ENCODE peak calls at places on chromosomes 2 and 18, in four cellular contexts. I is heart right ventricle, U is upper lobe of right lung, O is endothelial cell of umbilical vein. L is an unnamed sample. For H3K9me3, the result is how much of the 10 kb centered on the place peaks cover.

GRCh38 chr18:75172299-75173124 is 36.4 kb downstream of the PTGR3 start:
- DNase-seq in I (no peak), U (no peak), O (no peak), L (no peak)

GRCh38 chr18:74116628-74117554 is 30.7 kb downstream of the FBXO15 start:
- DNase-seq in I (no peak), U (no peak), O (peak), L (peak)

GRCh38 chr2:43846140-43846793 is 7.5 kb downstream of the ABCG8 start:
- DNase-seq in I (no peak), U (no peak), O (no peak), L (no peak)

GRCh38 chr2:101330253-101330921 is 21.9 kb upstream of the RNF149 start:
- DNase-seq in I (peak), U (no peak), O (peak), L (peak)

GRCh38 chr18:79525556-79526467 is 130.1 kb downstream of the NFATC1 start:
- DNase-seq in I (peak), U (peak), O (peak), L (no peak)

GRCh38 chr2:74516070-74516633 is 1.9 kb downstream of the TLX2 start:
- DNase-seq in I (peak), U (peak), O (peak), L (peak)

GRCh38 chr2:127145255-127145899 is 38.4 kb upstream of the BIN1 start:
- DNase-seq in I (no peak), U (no peak), O (peak), L (no peak)

GRCh38 chr2:105779394-105779793 is 34.7 kb downstream of the NCK2 start:
- DNase-seq in I (no peak), U (no peak), O (no peak), L (no peak)

GRCh38 chr2:127807678-127808353 is 3.2 kb downstream of the WDR33 start:
- DNase-seq in I (no peak), U (no peak), O (no peak), L (no peak)

GRCh38 chr2:10161961-10162441 is 39.5 kb downstream of the RRM2 start:
- DNase-seq in I (no peak), U (no peak), O (peak), L (no peak)

GRCh38 chr2:43872151-43872550 is 33.4 kb downstream of the ABCG8 start:
- DNase-seq in I (no peak), U (no peak), O (no peak), L (no peak)

GRCh38 chr2:105100064-105100840 is 62.4 kb downstream of the MRPS9 start:
- DNase-seq in I (no peak), U (no peak), O (no peak), L (no peak)

GRCh38 chr2:202815548-202816420 is 55.8 kb downstream of the ICA1L start:
- DNase-seq in I (no peak), U (no peak), O (no peak), L (no peak)

GRCh38 chr2:224983719-224984388 is 58.4 kb downstream of the DOCK10 start:
- DNase-seq in I (no peak), U (no peak), O (no peak), L (no peak)

GRCh38 chr2:75276093-75277055 is 77.1 kb upstream of the TACR1 start:
- DNase-seq in I (no peak), U (no peak), O (peak), L (no peak)

GRCh38 chr2:157808421-157808820 is 67.7 kb downstream of the ACVR1 start:
- DNase-seq in I (no peak), U (no peak), O (no peak), L (no peak)

GRCh38 chr18:59005266-59005665 is 134.4 kb upstream of the SEC11C start:
- DNase-seq in I (peak), U (no peak), O (peak), L (no peak)

GRCh38 chr18:44180683-44181082 is 500.0 kb upstream of the SETBP1 start:
- DNase-seq in I (no peak), U (no peak), O (no peak), L (no peak)

GRCh38 chr18:14917311-14917710 is 169.3 kb downstream of the ANKRD30B start:
- DNase-seq in I (no peak), U (no peak), O (no peak), L (no peak)

GRCh38 chr2:240469747-240470146 is 34.3 kb downstream of the GPC1 start:
- DNase-seq in I (no peak), U (no peak), O (no peak), L (no peak)

GRCh38 chr2:235966396-235966795 is 201.8 kb downstream of the GBX2 start:
- DNase-seq in I (no peak), U (no peak), O (no peak), L (no peak)

GRCh38 chr18:3441290-3441689 is 8.7 kb upstream of the TGIF1 start:
- DNase-seq in I (peak), U (no peak), O (peak), L (peak)

GRCh38 chr2:217900010-217900779 is 102.6 kb downstream of the TNS1 start:
- DNase-seq in I (no peak), U (peak), O (no peak), L (peak)

GRCh38 chr18:28657836-28658410 is 481.0 kb upstream of the CDH2 start:
- DNase-seq in I (no peak), U (no peak), O (peak), L (no peak)

GRCh38 chr2:223618172-223619035 is 16.2 kb upstream of the SCG2 start:
- DNase-seq in I (no peak), U (no peak), O (no peak), L (no peak)

GRCh38 chr18:79814373-79814772 is 16.6 kb downstream of the KCNG2 start:
- DNase-seq in I (no peak), U (no peak), O (no peak), L (no peak)

GRCh38 chr2:49643149-49643548 is 488.8 kb upstream of the FSHR start:
- DNase-seq in I (no peak), U (no peak), O (no peak), L (no peak)

GRCh38 chr18:10015941-10016819 is 102.4 kb downstream of the VAPA start:
- DNase-seq in I (peak), U (no peak), O (peak), L (no peak)

GRCh38 chr18:54162431-54162830 is 62.0 kb downstream of the MBD2 start:
- DNase-seq in I (no peak), U (no peak), O (no peak), L (no peak)

GRCh38 chr2:170247882-170248393 is 70.0 kb downstream of the MYO3B start:
- DNase-seq in I (no peak), U (no peak), O (peak), L (no peak)
- H3K27ac ChIP-seq in I (no peak), U (no peak), O (no peak), L (no peak)

GRCh38 chr2:118696786-118697465 is 150.5 kb downstream of the EN1 start:
- DNase-seq in I (no peak), U (no peak), O (no peak), L (peak)

GRCh38 chr2:118689033-118689432 is 158.4 kb downstream of the EN1 start:
- DNase-seq in I (no peak), U (no peak), O (no peak), L (no peak)

GRCh38 chr2:118689874-118690273 is 157.6 kb downstream of the EN1 start:
- DNase-seq in I (no peak), U (no peak), O (no peak), L (no peak)

GRCh38 chr2:118689456-118689855 is 158.0 kb downstream of the EN1 start:
- DNase-seq in I (no peak), U (no peak), O (no peak), L (no peak)

GRCh38 chr2:118693287-118693822 is 154.1 kb downstream of the EN1 start:
- DNase-seq in I (no peak), U (no peak), O (no peak), L (no peak)
- H3K9me3 ChIP-seq in I (under half), U (under half), O (under half), L (under half)

GRCh38 chr18:47773931-47774330 is 156.5 kb downstream of the SMAD2 start:
- DNase-seq in I (no peak), U (no peak), O (no peak), L (no peak)

GRCh38 chr18:47775961-47776360 is 154.5 kb downstream of the SMAD2 start:
- DNase-seq in I (no peak), U (no peak), O (peak), L (no peak)

GRCh38 chr18:47779381-47779780 is 151.1 kb downstream of the SMAD2 start:
- DNase-seq in I (no peak), U (no peak), O (no peak), L (no peak)

GRCh38 chr18:47780011-47780725 is 150.3 kb downstream of the SMAD2 start:
- DNase-seq in I (no peak), U (no peak), O (no peak), L (no peak)

DNA sequence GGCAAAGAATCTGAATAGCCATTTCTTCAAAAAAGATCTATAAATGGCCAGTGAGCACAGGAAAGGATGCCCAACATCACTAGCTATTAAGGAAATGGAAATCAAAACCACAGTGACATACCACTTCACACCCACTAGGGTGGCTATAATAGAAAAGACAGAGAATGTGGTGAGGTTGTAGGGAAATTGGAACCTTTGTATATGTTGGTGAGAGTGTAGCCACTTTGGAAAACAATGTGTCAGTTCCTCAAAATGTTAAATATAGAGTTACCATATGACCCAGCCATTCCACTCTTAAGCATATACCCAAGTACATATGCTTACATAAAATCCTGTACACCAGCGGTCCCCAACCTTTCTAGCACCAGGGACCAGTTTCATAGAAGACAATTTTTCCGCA is 152.8 kb downstream of the SMAD2 start:
- DNase-seq in I (no peak), U (no peak), O (no peak), L (no peak)
- TF ChIP-seq CTCF in I (no peak), U (no peak), O (no peak), L (no peak)

GRCh38 chr2:98823196-98824166 is 92.5 kb upstream of the MGAT4A start:
- DNase-seq in I (no peak), U (no peak), O (no peak), L (no peak)

GRCh38 chr2:98825404-98825803 is 94.5 kb upstream of the MGAT4A start:
- DNase-seq in I (no peak), U (no peak), O (no peak), L (no peak)

GRCh38 chr2:98825858-98826257 is 94.9 kb upstream of the MGAT4A start:
- DNase-seq in I (no peak), U (no peak), O (no peak), L (no peak)

GRCh38 chr2:98825043-98825350 is 94.1 kb upstream of the MGAT4A start:
- DNase-seq in I (no peak), U (no peak), O (no peak), L (no peak)

GRCh38 chr2:98824256-98825042 is 93.5 kb upstream of the MGAT4A start:
- DNase-seq in I (no peak), U (no peak), O (no peak), L (no peak)
- H3K27ac ChIP-seq in I (peak), U (peak), O (no peak), L (no peak)

DNA sequence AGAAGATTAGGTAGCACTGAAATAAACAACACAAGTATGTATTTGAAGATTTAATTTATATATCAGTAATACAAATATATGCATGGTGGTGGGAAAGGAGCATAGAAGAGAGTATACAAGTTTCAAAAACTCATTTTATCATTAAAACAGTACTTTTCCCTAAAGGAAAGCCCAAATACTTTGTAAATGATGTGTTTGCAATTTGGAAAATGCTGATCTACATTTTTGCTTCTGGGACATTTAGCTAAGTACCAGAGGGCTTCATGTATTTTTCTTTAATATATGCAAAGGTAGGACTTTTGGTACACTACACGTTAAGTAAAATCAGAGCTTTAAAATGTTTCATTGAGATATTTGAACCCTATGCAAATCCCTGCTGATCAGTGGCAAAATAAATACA is 1624.2 kb downstream of the SUCLG1 start:
- DNase-seq in I (no peak), U (no peak), O (no peak), L (no peak)
- H3K9me3 ChIP-seq in I (under half), U (under half), O (under half), L (under half)

DNA sequence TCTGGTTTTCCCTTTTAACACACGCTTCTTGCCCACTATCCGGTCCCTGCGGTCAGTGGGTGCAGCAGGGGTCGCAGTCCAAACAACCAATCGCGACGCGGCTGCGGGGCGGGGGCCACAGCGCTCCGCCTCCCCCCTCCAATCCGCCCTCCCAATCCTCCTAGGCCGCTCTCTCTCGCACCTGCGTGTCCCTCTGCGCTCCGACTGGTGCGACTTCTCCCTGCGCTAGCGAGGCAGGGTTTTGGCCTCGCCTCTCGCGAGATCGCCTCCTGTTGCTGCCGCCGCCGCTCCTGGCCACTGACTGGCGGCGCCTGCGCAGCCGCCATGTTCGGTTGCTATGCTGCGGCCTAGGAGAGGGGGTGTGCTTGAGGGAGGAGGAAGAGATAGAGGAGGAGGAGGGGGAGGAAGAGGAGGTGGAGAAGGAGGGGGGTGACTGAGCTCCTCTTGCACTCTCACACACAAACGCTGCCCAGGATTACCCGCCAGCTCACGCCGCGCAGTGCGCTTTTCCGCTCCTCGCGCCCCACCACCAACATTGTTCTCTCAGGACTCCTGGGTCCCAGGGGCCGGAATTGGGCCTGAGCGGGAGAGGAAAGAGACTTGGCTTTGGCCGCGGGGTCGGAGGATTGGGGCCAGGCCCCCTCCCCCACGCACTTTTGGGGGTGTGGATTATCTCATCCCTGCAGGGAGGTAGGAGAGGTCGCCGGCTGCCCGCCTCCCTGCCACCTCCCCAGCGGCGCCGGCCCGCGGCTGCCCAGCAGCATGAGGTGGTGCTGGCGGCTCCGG is at the start of gene PTPN4:
- DNase-seq in I (peak), U (peak), O (peak), L (peak)
- TF ChIP-seq CTCF in I (no peak), U (no peak), O (no peak), L (no peak)

DNA sequence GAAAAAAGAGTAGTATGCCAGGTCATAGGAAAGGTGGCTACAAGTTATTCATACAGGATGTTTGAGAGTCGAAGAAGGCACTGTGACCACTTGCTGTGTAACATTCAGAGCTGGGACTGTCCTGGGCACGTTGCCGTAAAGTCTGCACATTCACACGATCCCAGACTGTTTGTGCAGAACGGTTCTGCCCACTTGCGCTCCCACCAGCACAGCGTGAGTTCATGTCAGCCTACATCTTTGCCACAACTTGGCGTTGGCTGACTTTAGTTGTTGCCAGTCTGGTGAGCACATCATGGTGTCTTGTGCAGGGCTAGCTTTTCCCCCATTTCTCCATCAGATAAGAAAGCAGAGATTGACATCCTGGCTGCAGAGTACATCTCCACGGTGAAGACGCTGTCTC is 7.0 kb downstream of the ING5 start:
- DNase-seq in I (no peak), U (no peak), O (no peak), L (no peak)
- H3K27ac ChIP-seq in I (no peak), U (no peak), O (no peak), L (no peak)

GRCh38 chr18:78305789-78306188 is 673.8 kb upstream of the SALL3 start:
- DNase-seq in I (no peak), U (no peak), O (no peak), L (no peak)

GRCh38 chr18:78304199-78304826 is 675.3 kb upstream of the SALL3 start:
- DNase-seq in I (no peak), U (no peak), O (no peak), L (no peak)

GRCh38 chr18:78309307-78309706 is 670.3 kb upstream of the SALL3 start:
- DNase-seq in I (no peak), U (no peak), O (no peak), L (no peak)

GRCh38 chr18:78309945-78310344 is 669.7 kb upstream of the SALL3 start:
- DNase-seq in I (no peak), U (no peak), O (no peak), L (no peak)
- H3K9me3 ChIP-seq in I (under half), U (under half), O (under half), L (under half)

L was measured in body of pancreas.